ENCODE peak calls at places on chromosomes 4 and X, in nine cellular contexts. O, F, K, S, U, Q, G, A and L are unnamed samples.

GRCh38 chr4:90181644-90182043 is 54.5 kb downstream of the CCSER1 start:
- DNase-seq in O (peak; percentile 27), F (no peak), K (no peak), S (no peak), U (no peak), Q (no peak), G (no peak), A (no peak), L (no peak)

GRCh38 chr4:129804458-129804981 is 708.6 kb downstream of the C4orf33 start:
- DNase-seq in O (no peak), F (no peak), K (no peak), S (no peak), U (no peak), Q (no peak), G (no peak), A (no peak), L (no peak)

GRCh38 chrX:39012561-39013209 is 211.4 kb downstream of the MID1IP1 start:
- DNase-seq in O (no peak), F (no peak), K (peak; percentile 1), S (no peak), U (no peak), Q (no peak), G (no peak), A (no peak), L (no peak)

GRCh38 chr4:55475394-55476243 is 71.1 kb downstream of the CLOCK start:
- DNase-seq in O (no peak), F (no peak), K (peak; percentile 72), S (no peak), U (no peak), Q (no peak), G (peak; percentile 17), A (no peak), L (no peak)

GRCh38 chr4:52076731-52077130 is 25.6 kb downstream of the SPATA18 start:
- DNase-seq in O (no peak), F (no peak), K (no peak), S (peak; percentile 11), U (peak; percentile 61), Q (no peak), G (no peak), A (no peak), L (no peak)

GRCh38 chr4:94152466-94152865 is 55.2 kb upstream of the SMARCAD1 start:
- DNase-seq in O (no peak), F (no peak), K (no peak), S (no peak), U (no peak), Q (no peak), G (no peak), A (no peak), L (no peak)

GRCh38 chrX:107710617-107711391 is 64.8 kb downstream of the TSC22D3 start:
- DNase-seq in O (no peak), F (no peak), K (peak; percentile 97), S (no peak), U (no peak), Q (no peak), G (peak; percentile 69), A (peak; percentile 49), L (peak; percentile 74)

GRCh38 chr4:165873298-165874071 is 448 bp downstream of the TLL1 start:
- DNase-seq in O (peak; percentile 18), F (no peak), K (no peak), S (peak; percentile 33), U (peak; percentile 79), Q (no peak), G (peak; percentile 28), A (no peak), L (peak; percentile 36)

GRCh38 chr4:88791274-88791673 is 93.6 kb upstream of the NAP1L5 start:
- DNase-seq in O (no peak), F (no peak), K (peak; percentile 58), S (no peak), U (no peak), Q (no peak), G (no peak), A (no peak), L (no peak)

GRCh38 chr4:87633239-87633638 is 16.8 kb upstream of the DMP1 start:
- DNase-seq in O (no peak), F (no peak), K (peak; percentile 84), S (no peak), U (no peak), Q (no peak), G (no peak), A (no peak), L (no peak)

GRCh38 chrX:125004799-125005198 is 314.9 kb upstream of the TEX13C start:
- DNase-seq in O (no peak), F (no peak), K (no peak), S (no peak), U (no peak), Q (no peak), G (no peak), A (no peak), L (no peak)

GRCh38 chr4:187059895-187060294 is 336.2 kb upstream of the FAT1 start:
- DNase-seq in O (no peak), F (no peak), K (no peak), S (no peak), U (no peak), Q (no peak), G (no peak), A (no peak), L (no peak)

GRCh38 chrX:99939883-99940232 is 470.2 kb downstream of the PCDH19 start:
- DNase-seq in O (no peak), F (no peak), K (no peak), S (no peak), U (peak; percentile 57), Q (no peak), G (no peak), A (no peak), L (no peak)

GRCh38 chr4:149291463-149291862 is 524.2 kb downstream of the IQCM start:
- DNase-seq in O (no peak), F (no peak), K (peak; percentile 58), S (peak; percentile 9), U (no peak), Q (no peak), G (no peak), A (peak; percentile 8), L (no peak)

GRCh38 chrX:51860679-51861078 is 32.7 kb upstream of the MAGED1 start:
- DNase-seq in O (peak; percentile 22), F (peak; percentile 8), K (peak; percentile 66), S (no peak), U (no peak), Q (no peak), G (no peak), A (peak; percentile 14), L (peak; percentile 6)

GRCh38 chr4:185013715-185014114 is 4.6 kb upstream of the HELT start:
- DNase-seq in O (no peak), F (no peak), K (peak; percentile 52), S (no peak), U (no peak), Q (no peak), G (no peak), A (no peak), L (no peak)

GRCh38 chr4:64158648-64159326 is 250.5 kb downstream of the TECRL start:
- DNase-seq in O (peak; percentile 44), F (no peak), K (peak; percentile 70), S (no peak), U (no peak), Q (no peak), G (no peak), A (peak; percentile 29), L (peak; percentile 40)

GRCh38 chr4:126757219-126757618 is 875.5 kb upstream of the INTU start:
- DNase-seq in O (no peak), F (no peak), K (peak; percentile 52), S (no peak), U (no peak), Q (no peak), G (no peak), A (no peak), L (no peak)

GRCh38 chr4:73828945-73829344 is 7.5 kb upstream of the CXCL6 start:
- DNase-seq in O (no peak), F (no peak), K (peak; percentile 80), S (no peak), U (no peak), Q (no peak), G (no peak), A (no peak), L (no peak)

DNA sequence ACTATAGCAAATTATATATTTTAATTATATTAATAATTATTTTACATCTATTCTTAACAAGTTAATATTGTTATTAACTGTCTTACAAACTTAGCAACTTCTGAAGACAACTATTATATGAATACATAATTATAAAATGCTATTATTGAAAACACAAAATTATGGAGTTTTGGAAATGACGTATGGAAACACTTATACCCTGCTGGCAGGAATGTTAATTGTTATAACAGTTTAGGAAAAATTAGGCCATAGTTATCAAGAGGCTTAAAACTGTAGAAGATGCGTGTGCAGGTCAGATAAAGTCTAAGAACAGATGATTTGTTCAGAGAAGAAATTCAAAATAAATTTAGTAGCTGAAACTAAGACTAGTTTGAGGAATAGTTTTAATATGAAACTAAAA is 211.7 kb downstream of the FAT4 start:
- DNase-seq in O (no peak), F (no peak), K (peak; percentile 8), S (no peak), U (no peak), Q (no peak), G (no peak), A (no peak), L (no peak)
- TF ChIP-seq CTCF in O (no peak), F (no peak), K (no peak), S (peak; percentile 11), U (no peak), Q (no peak), G (no peak), A (no peak), L (no peak)

DNA sequence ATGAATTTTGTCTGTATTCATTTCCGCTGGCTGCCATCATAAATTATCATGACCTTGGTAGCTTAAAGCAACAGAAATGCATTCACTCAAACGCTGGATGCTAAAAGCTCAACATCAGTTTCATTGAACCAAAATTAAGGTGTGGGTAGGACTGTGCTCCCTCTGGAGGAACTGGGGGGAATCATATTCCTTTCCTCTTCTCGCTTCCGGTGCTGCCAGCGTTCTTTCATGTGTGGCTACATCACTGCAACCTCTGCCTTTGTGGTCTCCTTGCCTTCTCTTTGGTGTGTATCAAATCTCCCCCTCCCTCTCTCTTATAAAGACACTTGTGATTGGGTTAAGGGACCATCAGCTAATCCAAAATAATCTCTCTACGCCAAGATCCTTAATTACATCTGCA is 39.5 kb downstream of the NEIL3 start:
- DNase-seq in O (no peak), F (no peak), K (no peak), S (no peak), U (no peak), Q (no peak), G (no peak), A (no peak), L (no peak)
- TF ChIP-seq CTCF in O (no peak), F (no peak), K (peak; percentile 11), S (no peak), U (no peak), Q (no peak), G (peak; percentile 6), A (no peak), L (no peak)

GRCh38 chrX:110418220-110418856 is 59.7 kb downstream of the RTL9 start:
- DNase-seq in O (no peak), F (peak; percentile 31), K (peak; percentile 76), S (no peak), U (no peak), Q (no peak), G (no peak), A (no peak), L (peak; percentile 23)
- TF ChIP-seq CTCF in O (no peak), F (no peak), K (peak; percentile 72), S (peak; percentile 10), U (peak; percentile 34), Q (no peak), G (peak; percentile 34), A (no peak), L (peak; percentile 42)

DNA sequence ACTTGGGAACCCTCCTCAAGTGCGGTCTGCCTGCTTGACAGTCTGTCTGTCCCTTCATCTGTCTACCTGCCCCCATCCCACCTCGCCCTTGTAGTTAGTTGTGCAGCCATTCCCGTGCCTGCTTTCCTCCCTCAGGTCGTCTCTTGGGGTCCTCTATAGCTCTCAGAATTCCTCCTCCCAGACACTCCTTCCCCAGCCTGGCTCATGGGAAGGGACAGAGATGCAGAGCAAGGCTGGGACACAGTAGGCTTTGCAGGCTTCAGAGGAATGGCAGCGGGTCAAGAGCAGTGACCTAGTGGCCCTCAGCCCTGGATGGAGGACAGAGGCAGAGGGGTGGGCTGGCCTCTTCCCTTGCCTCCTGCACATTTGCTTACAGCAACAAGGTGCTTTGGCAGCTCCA is 18.3 kb downstream of the TMEM31 start:
- DNase-seq in O (no peak), F (no peak), K (no peak), S (no peak), U (no peak), Q (no peak), G (no peak), A (no peak), L (no peak)
- TF ChIP-seq CTCF in O (no peak), F (no peak), K (no peak), S (no peak), U (no peak), Q (no peak), G (no peak), A (no peak), L (no peak)